ENCODE peak calls at places on chromosomes 13 and 19, in seven cellular contexts. A is effector memory CD4-positive, alpha-beta T cell; O is breast epithelium; W is iris pigment epithelial cell; Z is neuronal stem cell; D is activated T-cell treated with anti-CD3 and anti-CD28 coated beads, Interleukin-2, amount 50 U/mL, for 72 hours; H is central memory CD4-positive, alpha-beta T cell. Q is an unnamed sample.
A peak's percentile ranks its signal among the peaks of the same experiment; 100 is the strongest.

GRCh38 chr19:5680083-5680436 is 256 bp downstream of the MICOS13 start:
- DNase-seq in Z (no peak), O (no peak), H (no peak), D (no peak), A (no peak), W (peak; percentile 31), Q (no peak)

GRCh38 chr19:2503521-2504109 is 27.7 kb downstream of the GADD45B start:
- DNase-seq in A (peak; percentile 76), O (peak; percentile 59), D (peak; percentile 76), W (peak; percentile 73), Z (no peak), H (peak; percentile 82), Q (no peak)

GRCh38 chr19:14686411-14686810 is 3.4 kb upstream of the ZNF333 start:
- DNase-seq in D (peak; percentile 15), H (no peak), Z (no peak), W (peak; percentile 24), O (no peak), A (no peak), Q (no peak)

GRCh38 chr19:49956113-49956491 is 4.9 kb downstream of the SIGLEC11 start:
- DNase-seq in Z (no peak), A (no peak), O (peak; percentile 0), W (no peak), D (no peak), H (no peak), Q (no peak)

GRCh38 chr13:42113478-42113877 is 65.0 kb downstream of the DGKH start:
- DNase-seq in O (no peak), W (no peak), Z (no peak), H (no peak), D (no peak), A (no peak), Q (no peak)

GRCh38 chr13:114132419-114133121 is at the start of gene RASA3:
- DNase-seq in D (peak; percentile 81), W (peak; percentile 91), A (peak; percentile 59), H (peak; percentile 58), Z (peak; percentile 84), O (no peak), Q (peak; percentile 68)

GRCh38 chr19:45638930-45639729 is at the start of gene EML2:
- DNase-seq in W (peak; percentile 17), H (peak; percentile 37), O (peak; percentile 57), D (peak; percentile 71), Z (peak; percentile 81), A (peak; percentile 29), Q (no peak)

GRCh38 chr19:36775768-36776167 is 3.2 kb upstream of the ZNF850 start:
- DNase-seq in O (peak; percentile 54), H (no peak), W (peak; percentile 27), D (no peak), Z (no peak), A (no peak), Q (no peak)

GRCh38 chr13:71577127-71577526 is 289.9 kb downstream of the DACH1 start:
- DNase-seq in O (no peak), A (no peak), Z (no peak), W (peak; percentile 48), H (no peak), D (no peak), Q (no peak)

GRCh38 chr13:25881946-25882574 is 169.8 kb downstream of the SHISA2 start:
- DNase-seq in O (no peak), W (peak; percentile 78), H (no peak), Z (peak; percentile 63), D (no peak), A (no peak), Q (no peak)

GRCh38 chr19:18218600-18218999 is 7.6 kb downstream of the PDE4C start:
- DNase-seq in D (no peak), O (no peak), H (no peak), W (no peak), Z (no peak), A (no peak), Q (no peak)

GRCh38 chr19:44582581-44583265 is 30.6 kb upstream of the IGSF23 start:
- DNase-seq in H (no peak), D (peak; percentile 52), A (no peak), O (no peak), Z (no peak), W (no peak), Q (no peak)

GRCh38 chr19:33302974-33303790 is 848 bp upstream of the CEBPA start:
- DNase-seq in A (no peak), D (peak; percentile 45), W (peak; percentile 59), H (no peak), O (peak; percentile 64), Z (no peak), Q (peak; percentile 49)